ENCODE peak calls at places on chromosomes 5 and 9, in six cellular contexts. One of them, this sample, is unnamed.

GRCh38 chr9:108442604-108443277 is 413.0 kb downstream of the ACTL7B start:
- DNase-seq in fibroblast of lung: no peak
- DNase-seq in SHP77: no peak
- DNase-seq in AG04450: peak
- DNase-seq in stimulated activated CD4-positive, alpha-beta T cell treated with anti-CD3 and anti-CD28 coated beads, TNF-alpha, amount 100 ng/mL, for 48 hours: no peak
- DNase-seq in activated T-cell treated with anti-CD3 and anti-CD28 coated beads for 1 hour: no peak
- DNase-seq in this sample: no peak

GRCh38 chr5:73405691-73406090 is 42.9 kb downstream of the FOXD1 start:
- DNase-seq in fibroblast of lung: peak
- DNase-seq in SHP77: no peak
- DNase-seq in AG04450: no peak
- DNase-seq in stimulated activated CD4-positive, alpha-beta T cell treated with anti-CD3 and anti-CD28 coated beads, TNF-alpha, amount 100 ng/mL, for 48 hours: no peak
- DNase-seq in activated T-cell treated with anti-CD3 and anti-CD28 coated beads for 1 hour: no peak
- DNase-seq in this sample: no peak

GRCh38 chr5:121962943-121963342 is 1.2 kb downstream of the SRFBP1 start:
- DNase-seq in fibroblast of lung: no peak
- DNase-seq in SHP77: no peak
- DNase-seq in AG04450: no peak
- DNase-seq in stimulated activated CD4-positive, alpha-beta T cell treated with anti-CD3 and anti-CD28 coated beads, TNF-alpha, amount 100 ng/mL, for 48 hours: no peak
- DNase-seq in activated T-cell treated with anti-CD3 and anti-CD28 coated beads for 1 hour: no peak
- DNase-seq in this sample: no peak

GRCh38 chr5:176892663-176893062 is 6.5 kb downstream of the HK3 start:
- DNase-seq in fibroblast of lung: no peak
- DNase-seq in SHP77: no peak
- DNase-seq in AG04450: no peak
- DNase-seq in stimulated activated CD4-positive, alpha-beta T cell treated with anti-CD3 and anti-CD28 coated beads, TNF-alpha, amount 100 ng/mL, for 48 hours: no peak
- DNase-seq in activated T-cell treated with anti-CD3 and anti-CD28 coated beads for 1 hour: no peak
- DNase-seq in this sample: no peak

GRCh38 chr5:90056911-90057705 is 352.4 kb downstream of the CETN3 start:
- DNase-seq in fibroblast of lung: peak
- DNase-seq in SHP77: no peak
- DNase-seq in AG04450: no peak
- DNase-seq in stimulated activated CD4-positive, alpha-beta T cell treated with anti-CD3 and anti-CD28 coated beads, TNF-alpha, amount 100 ng/mL, for 48 hours: no peak
- DNase-seq in activated T-cell treated with anti-CD3 and anti-CD28 coated beads for 1 hour: no peak
- DNase-seq in this sample: no peak

GRCh38 chr5:173451031-173451430 is 122.8 kb upstream of the STC2 start:
- DNase-seq in fibroblast of lung: no peak
- DNase-seq in SHP77: peak
- DNase-seq in AG04450: no peak
- DNase-seq in stimulated activated CD4-positive, alpha-beta T cell treated with anti-CD3 and anti-CD28 coated beads, TNF-alpha, amount 100 ng/mL, for 48 hours: no peak
- DNase-seq in activated T-cell treated with anti-CD3 and anti-CD28 coated beads for 1 hour: no peak
- DNase-seq in this sample: no peak

GRCh38 chr5:109947667-109948066 is 257.9 kb downstream of the MAN2A1 start:
- DNase-seq in fibroblast of lung: no peak
- DNase-seq in SHP77: no peak
- DNase-seq in AG04450: no peak
- DNase-seq in stimulated activated CD4-positive, alpha-beta T cell treated with anti-CD3 and anti-CD28 coated beads, TNF-alpha, amount 100 ng/mL, for 48 hours: no peak
- DNase-seq in activated T-cell treated with anti-CD3 and anti-CD28 coated beads for 1 hour: no peak
- DNase-seq in this sample: no peak

GRCh38 chr5:98468188-98468869 is 305.1 kb upstream of the RGMB start:
- DNase-seq in fibroblast of lung: peak
- DNase-seq in SHP77: no peak
- DNase-seq in AG04450: peak
- DNase-seq in stimulated activated CD4-positive, alpha-beta T cell treated with anti-CD3 and anti-CD28 coated beads, TNF-alpha, amount 100 ng/mL, for 48 hours: no peak
- DNase-seq in activated T-cell treated with anti-CD3 and anti-CD28 coated beads for 1 hour: no peak
- DNase-seq in this sample: no peak

GRCh38 chr9:12178634-12179033 is 514.6 kb upstream of the TYRP1 start:
- DNase-seq in fibroblast of lung: no peak
- DNase-seq in SHP77: no peak
- DNase-seq in AG04450: no peak
- DNase-seq in stimulated activated CD4-positive, alpha-beta T cell treated with anti-CD3 and anti-CD28 coated beads, TNF-alpha, amount 100 ng/mL, for 48 hours: no peak
- DNase-seq in activated T-cell treated with anti-CD3 and anti-CD28 coated beads for 1 hour: no peak
- DNase-seq in this sample: no peak

GRCh38 chr5:124342027-124342471 is 404.4 kb downstream of the ZNF608 start:
- DNase-seq in fibroblast of lung: peak
- DNase-seq in SHP77: no peak
- DNase-seq in AG04450: no peak
- DNase-seq in stimulated activated CD4-positive, alpha-beta T cell treated with anti-CD3 and anti-CD28 coated beads, TNF-alpha, amount 100 ng/mL, for 48 hours: no peak
- DNase-seq in activated T-cell treated with anti-CD3 and anti-CD28 coated beads for 1 hour: no peak
- DNase-seq in this sample: peak

GRCh38 chr5:160262151-160262550 is 32.8 kb downstream of the FABP6 start:
- DNase-seq in fibroblast of lung: no peak
- DNase-seq in SHP77: peak
- DNase-seq in AG04450: no peak
- DNase-seq in stimulated activated CD4-positive, alpha-beta T cell treated with anti-CD3 and anti-CD28 coated beads, TNF-alpha, amount 100 ng/mL, for 48 hours: no peak
- DNase-seq in activated T-cell treated with anti-CD3 and anti-CD28 coated beads for 1 hour: no peak
- DNase-seq in this sample: no peak

GRCh38 chr5:179795863-179796833 is 2.4 kb downstream of the LTC4S start:
- DNase-seq in fibroblast of lung: peak
- DNase-seq in SHP77: peak
- DNase-seq in AG04450: no peak
- DNase-seq in stimulated activated CD4-positive, alpha-beta T cell treated with anti-CD3 and anti-CD28 coated beads, TNF-alpha, amount 100 ng/mL, for 48 hours: no peak
- DNase-seq in activated T-cell treated with anti-CD3 and anti-CD28 coated beads for 1 hour: peak
- DNase-seq in this sample: peak

GRCh38 chr5:123813251-123813650 is 301.3 kb downstream of the CSNK1G3 start:
- DNase-seq in fibroblast of lung: peak
- DNase-seq in SHP77: no peak
- DNase-seq in AG04450: no peak
- DNase-seq in stimulated activated CD4-positive, alpha-beta T cell treated with anti-CD3 and anti-CD28 coated beads, TNF-alpha, amount 100 ng/mL, for 48 hours: no peak
- DNase-seq in activated T-cell treated with anti-CD3 and anti-CD28 coated beads for 1 hour: no peak
- DNase-seq in this sample: no peak

GRCh38 chr5:71821029-71821428 is 102.0 kb downstream of the CARTPT start:
- DNase-seq in fibroblast of lung: no peak
- DNase-seq in SHP77: no peak
- DNase-seq in AG04450: no peak
- DNase-seq in stimulated activated CD4-positive, alpha-beta T cell treated with anti-CD3 and anti-CD28 coated beads, TNF-alpha, amount 100 ng/mL, for 48 hours: no peak
- DNase-seq in activated T-cell treated with anti-CD3 and anti-CD28 coated beads for 1 hour: no peak
- DNase-seq in this sample: no peak

GRCh38 chr9:15570769-15571168 is 17.9 kb downstream of the CCDC171 start:
- DNase-seq in fibroblast of lung: no peak
- DNase-seq in SHP77: no peak
- DNase-seq in AG04450: no peak
- DNase-seq in stimulated activated CD4-positive, alpha-beta T cell treated with anti-CD3 and anti-CD28 coated beads, TNF-alpha, amount 100 ng/mL, for 48 hours: no peak
- DNase-seq in activated T-cell treated with anti-CD3 and anti-CD28 coated beads for 1 hour: no peak
- DNase-seq in this sample: no peak

GRCh38 chr9:5040730-5041389 is 55.8 kb downstream of the JAK2 start:
- DNase-seq in fibroblast of lung: no peak
- DNase-seq in SHP77: no peak
- DNase-seq in AG04450: no peak
- DNase-seq in stimulated activated CD4-positive, alpha-beta T cell treated with anti-CD3 and anti-CD28 coated beads, TNF-alpha, amount 100 ng/mL, for 48 hours: no peak
- DNase-seq in activated T-cell treated with anti-CD3 and anti-CD28 coated beads for 1 hour: no peak
- DNase-seq in this sample: no peak

GRCh38 chr9:129221233-129221632 is 43.2 kb upstream of the IER5L start:
- DNase-seq in fibroblast of lung: no peak
- DNase-seq in SHP77: no peak
- DNase-seq in AG04450: no peak
- DNase-seq in stimulated activated CD4-positive, alpha-beta T cell treated with anti-CD3 and anti-CD28 coated beads, TNF-alpha, amount 100 ng/mL, for 48 hours: no peak
- DNase-seq in activated T-cell treated with anti-CD3 and anti-CD28 coated beads for 1 hour: no peak
- DNase-seq in this sample: no peak

This sample was measured in midbrain.